ENCODE peak calls at places on chromosomes 2 and 18, in five cellular contexts. One of them, this sample, is unnamed.

GRCh38 chr2:201158111-201158929 is 24.6 kb upstream of the CASP10 start:
- DNase-seq in HT1080: peak
- DNase-seq in GM12865: peak
- DNase-seq in activated T-cell treated with anti-CD3 and anti-CD28 coated beads for 1 hour: peak
- DNase-seq in NCI-H774: no peak
- DNase-seq in this sample: no peak

GRCh38 chr2:223918671-223919134 is 26.4 kb downstream of the WDFY1 start:
- DNase-seq in NCI-H774: no peak
- DNase-seq in GM12865: no peak
- DNase-seq in activated T-cell treated with anti-CD3 and anti-CD28 coated beads for 1 hour: no peak
- DNase-seq in HT1080: no peak
- DNase-seq in this sample: no peak

GRCh38 chr18:62287753-62288668 is 37.1 kb upstream of the TNFRSF11A start:
- DNase-seq in activated T-cell treated with anti-CD3 and anti-CD28 coated beads for 1 hour: no peak
- DNase-seq in NCI-H774: no peak
- DNase-seq in HT1080: no peak
- DNase-seq in GM12865: no peak
- DNase-seq in this sample: no peak

GRCh38 chr2:120301289-120301688 is 44.6 kb upstream of the INHBB start:
- DNase-seq in NCI-H774: no peak
- DNase-seq in GM12865: no peak
- DNase-seq in HT1080: no peak
- DNase-seq in activated T-cell treated with anti-CD3 and anti-CD28 coated beads for 1 hour: no peak
- DNase-seq in this sample: no peak

GRCh38 chr2:20823917-20824316 is 1.0 kb upstream of the LDAH start:
- DNase-seq in activated T-cell treated with anti-CD3 and anti-CD28 coated beads for 1 hour: no peak
- DNase-seq in GM12865: no peak
- DNase-seq in HT1080: no peak
- DNase-seq in NCI-H774: no peak
- DNase-seq in this sample: no peak

GRCh38 chr18:46321954-46322353 is 217.8 kb downstream of the HAUS1 start:
- DNase-seq in NCI-H774: no peak
- DNase-seq in HT1080: peak
- DNase-seq in GM12865: no peak
- DNase-seq in activated T-cell treated with anti-CD3 and anti-CD28 coated beads for 1 hour: no peak
- DNase-seq in this sample: no peak

GRCh38 chr18:21740474-21740723 is 193 bp upstream of the MIB1 start:
- DNase-seq in NCI-H774: no peak
- DNase-seq in HT1080: no peak
- DNase-seq in activated T-cell treated with anti-CD3 and anti-CD28 coated beads for 1 hour: no peak
- DNase-seq in GM12865: peak
- DNase-seq in this sample: peak

GRCh38 chr2:127526940-127527804 is 883 bp upstream of the IWS1 start:
- DNase-seq in activated T-cell treated with anti-CD3 and anti-CD28 coated beads for 1 hour: peak
- DNase-seq in GM12865: no peak
- DNase-seq in NCI-H774: no peak
- DNase-seq in HT1080: no peak
- DNase-seq in this sample: peak

GRCh38 chr2:215680605-215681598 is 245.0 kb upstream of the FN1 start:
- DNase-seq in NCI-H774: peak
- DNase-seq in HT1080: peak
- DNase-seq in activated T-cell treated with anti-CD3 and anti-CD28 coated beads for 1 hour: peak
- DNase-seq in GM12865: peak
- DNase-seq in this sample: no peak

GRCh38 chr2:21466528-21466927 is 342.8 kb downstream of the TDRD15 start:
- DNase-seq in HT1080: no peak
- DNase-seq in GM12865: no peak
- DNase-seq in NCI-H774: no peak
- DNase-seq in activated T-cell treated with anti-CD3 and anti-CD28 coated beads for 1 hour: no peak
- DNase-seq in this sample: no peak

GRCh38 chr2:148021059-148021985 is at the start of gene MBD5:
- DNase-seq in NCI-H774: no peak
- DNase-seq in GM12865: peak
- DNase-seq in HT1080: no peak
- DNase-seq in activated T-cell treated with anti-CD3 and anti-CD28 coated beads for 1 hour: no peak
- DNase-seq in this sample: no peak

GRCh38 chr2:108637304-108637669 is 82.0 kb upstream of the RANBP2 start:
- DNase-seq in GM12865: peak
- DNase-seq in HT1080: peak
- DNase-seq in activated T-cell treated with anti-CD3 and anti-CD28 coated beads for 1 hour: no peak
- DNase-seq in NCI-H774: no peak
- DNase-seq in this sample: no peak